ENCODE peak calls at places on chromosomes 2 and 18, in six cellular contexts. G, U, D, O, I and Q are unnamed samples.

GRCh38 chr2:110017-110416 is 63.7 kb upstream of the FAM110C start:
- DNase-seq in D (no peak), I (no peak), O (no peak), U (no peak), G (no peak), Q (no peak)

GRCh38 chr18:23671564-23671963 is 8.9 kb upstream of the ANKRD29 start:
- DNase-seq in U (no peak), O (peak), I (no peak), G (peak), D (no peak), Q (peak)

GRCh38 chr2:17083902-17084301 is 418.3 kb upstream of the CYRIA start:
- DNase-seq in U (no peak), O (no peak), D (peak), G (no peak), I (no peak), Q (peak)

GRCh38 chr2:121625953-121626352 is 23.3 kb downstream of the CLASP1 start:
- DNase-seq in I (no peak), U (no peak), O (no peak), D (no peak), G (no peak), Q (no peak)

GRCh38 chr2:5664197-5664728 is 27.9 kb upstream of the SOX11 start:
- DNase-seq in I (no peak), O (no peak), G (no peak), U (no peak), D (peak), Q (no peak)

GRCh38 chr18:22324191-22325131 is 93.3 kb downstream of the CTAGE1 start:
- DNase-seq in G (no peak), I (peak), U (peak), D (no peak), O (peak), Q (no peak)

GRCh38 chr2:69177785-69178636 is 165.0 kb downstream of the ANTXR1 start:
- DNase-seq in U (peak), D (peak), O (peak), I (peak), G (peak), Q (peak)

GRCh38 chr18:9743200-9744016 is 35.3 kb downstream of the RAB31 start:
- DNase-seq in G (peak), I (no peak), D (peak), U (peak), O (peak), Q (peak)

GRCh38 chr2:145644820-145645302 is 1124.9 kb upstream of the ZEB2 start:
- DNase-seq in U (no peak), G (peak), O (no peak), I (no peak), D (no peak), Q (no peak)

DNA sequence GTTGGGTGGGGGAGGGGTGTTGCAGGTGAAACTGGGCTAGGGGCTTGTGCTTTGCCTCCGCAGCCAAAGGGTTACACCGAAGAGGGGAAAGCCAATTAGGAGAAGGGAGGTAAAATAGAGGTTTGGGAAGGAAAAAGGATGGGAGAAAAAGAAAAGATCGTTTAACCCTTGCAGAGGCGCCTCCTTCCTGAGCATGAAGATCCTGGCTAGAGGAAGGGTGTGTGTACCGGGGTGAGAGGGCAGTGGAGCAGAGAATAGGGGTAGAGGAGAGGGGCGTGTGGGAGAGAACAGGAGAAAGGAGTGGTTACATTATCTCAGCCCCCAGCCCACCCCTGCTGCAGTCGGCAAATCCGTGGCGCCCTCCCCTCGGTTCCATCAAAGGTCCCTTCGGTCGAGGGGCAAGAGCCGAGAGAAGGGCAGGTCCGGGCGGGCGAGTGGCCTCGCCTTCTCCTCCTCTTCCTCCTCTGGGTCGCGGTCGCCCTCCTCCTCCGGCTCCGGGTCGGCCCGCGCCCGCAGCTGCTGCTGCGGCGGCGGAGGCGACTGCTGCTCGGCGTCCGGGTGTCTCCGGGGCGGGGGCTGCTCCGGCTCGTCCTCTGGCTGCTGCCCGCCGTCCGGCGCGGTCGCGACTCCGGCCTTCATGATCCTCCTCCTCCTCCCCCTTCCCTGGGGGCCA is 1.2 kb downstream of the MARCHF4 start:
- DNase-seq in U (peak), O (no peak), D (no peak), G (no peak), I (peak), Q (no peak)
- H3K4me3 ChIP-seq in U (no peak), O (peak), D (peak), G (no peak), I (peak), Q (no peak)

GRCh38 chr18:31041346-31042067 is 1.0 kb downstream of the DSC3 start:
- DNase-seq in G (no peak), U (peak), O (peak), D (no peak), I (peak), Q (no peak)
- H3K4me3 ChIP-seq in G (no peak), U (no peak), O (peak), D (peak), I (peak), Q (no peak)

DNA sequence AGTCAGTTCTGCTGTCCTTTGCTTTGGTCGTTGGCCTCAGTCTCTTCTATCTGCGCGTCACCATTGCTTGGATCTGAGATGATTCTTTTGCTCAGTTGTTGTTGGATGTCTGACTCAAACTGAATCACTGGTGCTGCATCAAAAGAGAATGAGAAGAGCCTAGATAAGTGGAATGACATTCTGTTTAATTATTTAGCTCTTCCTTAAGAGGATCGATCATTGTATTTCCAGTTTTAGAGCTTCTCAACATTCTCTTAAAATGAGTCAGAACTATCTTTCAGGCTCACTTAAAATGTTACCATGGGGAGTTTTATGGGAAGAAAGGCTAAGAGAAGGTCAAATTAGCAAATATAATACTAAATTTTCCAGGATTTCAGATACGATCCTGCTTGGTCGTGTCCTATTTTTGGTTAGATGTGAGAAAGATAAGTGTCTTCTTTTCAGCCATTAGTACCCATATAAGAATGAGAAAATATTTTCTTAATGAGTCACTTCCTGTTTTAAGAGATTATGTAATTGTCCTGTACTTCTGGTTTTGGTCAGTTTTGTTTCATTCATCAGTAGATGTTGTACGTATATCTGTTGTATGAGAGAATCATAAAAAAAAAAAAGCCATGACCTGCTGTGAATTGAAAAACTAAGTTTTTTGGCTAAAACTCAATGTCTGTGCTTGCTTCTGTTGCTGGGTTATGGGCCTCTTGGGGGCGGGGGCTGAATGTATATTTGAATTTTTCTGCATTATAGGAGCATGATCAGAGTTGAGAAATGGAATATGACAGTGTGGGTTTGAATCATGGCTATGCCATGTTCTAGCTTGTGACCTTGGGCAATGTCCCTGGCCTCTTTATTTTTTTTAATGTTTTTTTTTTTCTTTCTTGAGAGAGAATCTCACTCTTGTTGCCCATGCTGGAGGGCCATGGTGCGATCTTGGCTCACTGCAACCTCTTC is 31.5 kb upstream of the CASP10 start:
- DNase-seq in O (peak), I (no peak), G (peak), U (no peak), D (no peak), Q (peak)
- H3K4me3 ChIP-seq in O (no peak), I (no peak), G (peak), U (no peak), D (no peak), Q (no peak)

GRCh38 chr2:27164960-27165763 is 16.4 kb downstream of the TCF23 start:
- DNase-seq in U (no peak), G (no peak), I (no peak), D (no peak), O (no peak), Q (no peak)
- H3K4me3 ChIP-seq in U (no peak), G (no peak), I (no peak), D (no peak), O (no peak), Q (no peak)

DNA sequence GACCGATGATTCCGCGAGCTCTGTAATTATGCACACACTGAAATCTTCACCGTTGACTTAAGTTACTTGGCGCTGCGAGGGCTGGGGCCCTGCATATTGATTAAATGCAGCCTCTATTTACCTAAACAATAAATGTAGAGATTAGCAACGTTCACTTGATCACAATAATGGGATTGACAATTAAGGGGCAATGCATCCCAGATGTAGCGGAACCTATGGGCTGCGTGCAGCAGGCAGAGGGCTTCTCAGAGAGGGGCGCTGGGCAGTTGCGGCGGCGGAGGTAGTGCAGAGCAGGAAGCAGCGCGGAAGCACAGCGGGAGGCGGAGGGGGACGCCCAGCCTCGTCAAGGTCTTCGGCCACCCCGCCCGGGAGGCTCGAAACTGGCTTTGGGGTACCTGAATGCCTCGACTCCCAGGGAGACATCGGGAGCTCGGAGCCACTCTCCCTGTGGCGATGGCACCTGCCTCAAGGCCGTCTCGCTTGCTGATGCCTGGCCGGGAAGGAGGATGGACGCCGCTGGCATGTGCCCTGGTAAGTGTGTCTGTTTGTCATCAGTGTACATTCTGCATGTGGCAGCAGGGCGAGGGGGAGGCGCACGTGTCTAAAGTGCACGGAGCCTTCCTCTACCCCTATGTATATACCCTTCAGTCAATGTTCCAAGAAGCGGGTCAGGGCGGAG is 7.7 kb upstream of the SP9 start:
- DNase-seq in I (no peak), D (no peak), U (no peak), O (no peak), G (no peak), Q (no peak)
- H3K4me3 ChIP-seq in I (peak), D (peak), U (no peak), O (no peak), G (peak), Q (peak)

GRCh38 chr2:20468549-20469500 is 22.0 kb downstream of the RHOB start:
- DNase-seq in I (no peak), G (no peak), O (no peak), U (no peak), D (no peak), Q (no peak)

GRCh38 chr2:20469595-20469994 is 22.7 kb downstream of the RHOB start:
- DNase-seq in O (no peak), D (no peak), G (no peak), U (no peak), I (no peak), Q (no peak)

GRCh38 chr2:20465716-20466391 is 19.0 kb downstream of the RHOB start:
- DNase-seq in O (no peak), U (no peak), G (no peak), D (peak), I (no peak), Q (no peak)

GRCh38 chr2:20470211-20470610 is 23.3 kb downstream of the RHOB start:
- DNase-seq in G (no peak), I (no peak), O (no peak), D (no peak), U (no peak), Q (no peak)

DNA sequence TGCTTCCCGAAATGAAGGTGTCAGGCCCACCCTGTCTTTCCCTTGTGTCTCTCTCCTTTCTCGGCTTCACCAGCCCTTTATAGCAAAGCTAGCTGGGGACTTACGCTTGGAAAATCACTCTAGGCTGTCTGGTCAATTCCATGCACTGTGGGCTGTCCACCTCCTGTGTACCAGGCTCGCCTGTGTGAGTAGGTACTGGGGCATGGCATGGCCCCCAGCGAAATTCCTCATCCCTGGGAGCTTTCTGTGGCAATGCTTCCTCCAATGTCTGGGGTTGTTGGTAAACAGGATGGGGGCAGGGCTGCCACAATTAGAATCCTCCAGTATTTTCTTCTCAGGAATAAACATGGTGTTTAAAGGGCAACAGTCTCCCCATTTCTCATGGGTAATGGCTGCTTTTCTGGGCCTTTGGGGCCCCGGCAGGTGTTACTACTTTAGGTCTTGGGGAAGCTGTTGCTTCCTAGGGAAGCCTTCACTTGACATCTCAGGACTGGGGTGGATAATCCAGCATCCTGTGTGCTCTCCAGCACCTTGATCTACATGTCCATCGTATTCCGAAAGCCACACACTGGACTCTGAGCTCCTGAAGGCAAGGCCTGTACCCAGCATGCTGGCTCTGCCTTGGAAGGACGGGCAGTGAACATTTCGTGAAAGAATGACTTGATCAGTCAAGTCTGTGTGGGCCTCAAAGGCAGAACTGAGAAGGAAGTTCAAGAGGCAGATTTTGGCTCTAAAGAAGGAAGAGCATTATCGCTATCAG is 21.1 kb downstream of the RHOB start:
- DNase-seq in U (no peak), G (no peak), I (no peak), D (no peak), O (no peak), Q (no peak)
- H3K4me3 ChIP-seq in U (no peak), G (no peak), I (no peak), D (no peak), O (no peak), Q (no peak)